ENCODE peak calls at places on chromosomes 6 and 20, in eight cellular contexts. One of them, this sample, is unnamed.

GRCh38 chr20:21505161-21505809 is 8.6 kb downstream of the NKX2-2 start:
- DNase-seq in mesothelial cell of epicardium: peak
- DNase-seq in type B pancreatic cell: peak
- DNase-seq in hippocampal formation: peak
- DNase-seq in stomach: peak
- DNase-seq in Panc1: peak
- DNase-seq in adipocyte: peak
- DNase-seq in T-helper 9 cell: peak
- DNase-seq in this sample: peak

GRCh38 chr6:119179062-119179461 is 100.6 kb upstream of the FAM184A start:
- DNase-seq in mesothelial cell of epicardium: no peak
- DNase-seq in type B pancreatic cell: no peak
- DNase-seq in hippocampal formation: no peak
- DNase-seq in stomach: no peak
- DNase-seq in Panc1: no peak
- DNase-seq in adipocyte: no peak
- DNase-seq in T-helper 9 cell: no peak
- DNase-seq in this sample: no peak

GRCh38 chr6:167907837-167908681 is 81.3 kb downstream of the AFDN start:
- DNase-seq in mesothelial cell of epicardium: no peak
- DNase-seq in type B pancreatic cell: no peak
- DNase-seq in hippocampal formation: no peak
- DNase-seq in stomach: no peak
- DNase-seq in Panc1: no peak
- DNase-seq in adipocyte: peak
- DNase-seq in T-helper 9 cell: no peak
- DNase-seq in this sample: peak

GRCh38 chr6:163262080-163262479 is 152.4 kb upstream of the QKI start:
- DNase-seq in mesothelial cell of epicardium: no peak
- DNase-seq in type B pancreatic cell: no peak
- DNase-seq in hippocampal formation: no peak
- DNase-seq in stomach: no peak
- DNase-seq in Panc1: no peak
- DNase-seq in adipocyte: no peak
- DNase-seq in T-helper 9 cell: no peak
- DNase-seq in this sample: no peak

GRCh38 chr20:39378781-39379180 is 416.6 kb downstream of the DHX35 start:
- DNase-seq in mesothelial cell of epicardium: no peak
- DNase-seq in type B pancreatic cell: no peak
- DNase-seq in hippocampal formation: no peak
- DNase-seq in stomach: no peak
- DNase-seq in Panc1: no peak
- DNase-seq in adipocyte: no peak
- DNase-seq in T-helper 9 cell: no peak
- DNase-seq in this sample: no peak

GRCh38 chr20:63135411-63135810 is 80.5 kb downstream of the YTHDF1 start:
- DNase-seq in mesothelial cell of epicardium: no peak
- DNase-seq in type B pancreatic cell: no peak
- DNase-seq in hippocampal formation: no peak
- DNase-seq in stomach: no peak
- DNase-seq in Panc1: no peak
- DNase-seq in adipocyte: no peak
- DNase-seq in T-helper 9 cell: no peak
- DNase-seq in this sample: no peak

GRCh38 chr6:47671777-47672176 is 26.6 kb upstream of the ADGRF4 start:
- DNase-seq in mesothelial cell of epicardium: no peak
- DNase-seq in type B pancreatic cell: no peak
- DNase-seq in hippocampal formation: no peak
- DNase-seq in stomach: no peak
- DNase-seq in Panc1: no peak
- DNase-seq in adipocyte: no peak
- DNase-seq in T-helper 9 cell: no peak
- DNase-seq in this sample: no peak

GRCh38 chr6:165910184-165910583 is 247.1 kb upstream of the PDE10A start:
- DNase-seq in mesothelial cell of epicardium: no peak
- DNase-seq in type B pancreatic cell: no peak
- DNase-seq in hippocampal formation: no peak
- DNase-seq in stomach: no peak
- DNase-seq in Panc1: no peak
- DNase-seq in adipocyte: no peak
- DNase-seq in T-helper 9 cell: no peak
- DNase-seq in this sample: no peak

GRCh38 chr20:25586877-25587276 is 1.5 kb upstream of the NINL start:
- DNase-seq in mesothelial cell of epicardium: no peak
- DNase-seq in type B pancreatic cell: no peak
- DNase-seq in hippocampal formation: no peak
- DNase-seq in stomach: no peak
- DNase-seq in Panc1: no peak
- DNase-seq in adipocyte: no peak
- DNase-seq in T-helper 9 cell: no peak
- DNase-seq in this sample: no peak

GRCh38 chr20:34566978-34567884 is 8.7 kb downstream of the MAP1LC3A start:
- DNase-seq in mesothelial cell of epicardium: no peak
- DNase-seq in type B pancreatic cell: no peak
- DNase-seq in hippocampal formation: no peak
- DNase-seq in stomach: no peak
- DNase-seq in Panc1: no peak
- DNase-seq in adipocyte: no peak
- DNase-seq in T-helper 9 cell: no peak
- DNase-seq in this sample: no peak

GRCh38 chr6:131669891-131670290 is 31.3 kb downstream of the OR2A4 start:
- DNase-seq in mesothelial cell of epicardium: no peak
- DNase-seq in type B pancreatic cell: no peak
- DNase-seq in hippocampal formation: no peak
- DNase-seq in stomach: no peak
- DNase-seq in Panc1: no peak
- DNase-seq in adipocyte: peak
- DNase-seq in T-helper 9 cell: no peak
- DNase-seq in this sample: no peak

GRCh38 chr20:38353298-38353697 is 7.0 kb downstream of the LBP start:
- DNase-seq in mesothelial cell of epicardium: no peak
- DNase-seq in type B pancreatic cell: no peak
- DNase-seq in hippocampal formation: no peak
- DNase-seq in stomach: no peak
- DNase-seq in Panc1: no peak
- DNase-seq in adipocyte: no peak
- DNase-seq in T-helper 9 cell: no peak
- DNase-seq in this sample: no peak